ENCODE peak calls at places on chromosomes 11 and 22, in nine cellular contexts. C is cardiac muscle cell, L is PC-3, F is H1, X is heart right ventricle, N is tibial nerve, P is SJSA1, U is heart left ventricle, V is lung. H is an unnamed sample. For H3K9me3, the result is how much of the 10 kb centered on the place peaks cover.

GRCh38 chr11:13834463-13834862 is 128.1 kb upstream of the SPON1 start:
- DNase-seq in C (no peak), L (peak), F (peak), X (no peak), N (no peak), P (no peak), U (no peak), V (no peak), H (peak)

GRCh38 chr11:73152861-73153483 is 10.9 kb upstream of the FCHSD2 start:
- DNase-seq in C (no peak), L (peak), F (no peak), X (no peak), N (no peak), P (no peak), U (no peak), V (no peak), H (no peak)

GRCh38 chr11:112844530-112844929 is 116.7 kb upstream of the NCAM1 start:
- DNase-seq in C (no peak), L (no peak), F (no peak), X (no peak), N (no peak), P (peak), U (no peak), V (no peak), H (no peak)

GRCh38 chr11:92453055-92453454 is 228.4 kb downstream of the FAT3 start:
- DNase-seq in C (peak), L (peak), F (no peak), X (no peak), N (no peak), P (no peak), U (no peak), V (no peak), H (no peak)

GRCh38 chr11:68118753-68119448 is 2.3 kb downstream of the CHKA start:
- DNase-seq in C (peak), L (peak), F (no peak), X (no peak), N (no peak), P (no peak), U (no peak), V (no peak), H (no peak)

GRCh38 chr11:59923813-59924212 is 14.4 kb upstream of the OOSP1 start:
- DNase-seq in C (peak), L (no peak), F (no peak), X (no peak), N (no peak), P (no peak), U (no peak), V (no peak), H (no peak)

GRCh38 chr11:131486100-131486499 is 115.7 kb downstream of the NTM start:
- DNase-seq in C (peak), L (no peak), F (no peak), X (no peak), N (no peak), P (no peak), U (no peak), V (no peak), H (no peak)

GRCh38 chr11:66985508-66986177 is 10.5 kb downstream of the C11orf86 start:
- DNase-seq in C (no peak), L (no peak), F (no peak), X (peak), N (no peak), P (no peak), U (peak), V (no peak), H (no peak)

GRCh38 chr11:130164221-130164570 is 4.6 kb downstream of the ST14 start:
- DNase-seq in C (no peak), L (no peak), F (no peak), X (no peak), N (no peak), P (no peak), U (no peak), V (no peak), H (no peak)

GRCh38 chr22:46661221-46661851 is 41.1 kb downstream of the GRAMD4 start:
- DNase-seq in C (peak), L (peak), F (no peak), X (no peak), N (no peak), P (no peak), U (no peak), V (no peak), H (no peak)

GRCh38 chr11:3195251-3196160 is 23.1 kb downstream of the MRGPRG start:
- DNase-seq in C (peak), L (no peak), F (no peak), X (no peak), N (no peak), P (no peak), U (no peak), V (no peak), H (no peak)

GRCh38 chr11:34068098-34068497 is 16.6 kb downstream of the CAPRIN1 start:
- DNase-seq in C (peak), L (peak), F (no peak), X (peak), N (no peak), P (no peak), U (no peak), V (no peak), H (no peak)

GRCh38 chr11:111942826-111943225 is 5.7 kb downstream of the DIXDC1 start:
- DNase-seq in C (peak), L (no peak), F (no peak), X (no peak), N (no peak), P (no peak), U (no peak), V (no peak), H (no peak)

GRCh38 chr11:76419896-76420295 is 24.9 kb upstream of the EMSY start:
- DNase-seq in C (peak), L (peak), F (no peak), X (no peak), N (no peak), P (no peak), U (no peak), V (no peak), H (no peak)

GRCh38 chr11:45872513-45873356 is 12.7 kb upstream of the MAPK8IP1 start:
- DNase-seq in C (peak), L (peak), F (peak), X (no peak), N (no peak), P (peak), U (no peak), V (no peak), H (peak)

DNA sequence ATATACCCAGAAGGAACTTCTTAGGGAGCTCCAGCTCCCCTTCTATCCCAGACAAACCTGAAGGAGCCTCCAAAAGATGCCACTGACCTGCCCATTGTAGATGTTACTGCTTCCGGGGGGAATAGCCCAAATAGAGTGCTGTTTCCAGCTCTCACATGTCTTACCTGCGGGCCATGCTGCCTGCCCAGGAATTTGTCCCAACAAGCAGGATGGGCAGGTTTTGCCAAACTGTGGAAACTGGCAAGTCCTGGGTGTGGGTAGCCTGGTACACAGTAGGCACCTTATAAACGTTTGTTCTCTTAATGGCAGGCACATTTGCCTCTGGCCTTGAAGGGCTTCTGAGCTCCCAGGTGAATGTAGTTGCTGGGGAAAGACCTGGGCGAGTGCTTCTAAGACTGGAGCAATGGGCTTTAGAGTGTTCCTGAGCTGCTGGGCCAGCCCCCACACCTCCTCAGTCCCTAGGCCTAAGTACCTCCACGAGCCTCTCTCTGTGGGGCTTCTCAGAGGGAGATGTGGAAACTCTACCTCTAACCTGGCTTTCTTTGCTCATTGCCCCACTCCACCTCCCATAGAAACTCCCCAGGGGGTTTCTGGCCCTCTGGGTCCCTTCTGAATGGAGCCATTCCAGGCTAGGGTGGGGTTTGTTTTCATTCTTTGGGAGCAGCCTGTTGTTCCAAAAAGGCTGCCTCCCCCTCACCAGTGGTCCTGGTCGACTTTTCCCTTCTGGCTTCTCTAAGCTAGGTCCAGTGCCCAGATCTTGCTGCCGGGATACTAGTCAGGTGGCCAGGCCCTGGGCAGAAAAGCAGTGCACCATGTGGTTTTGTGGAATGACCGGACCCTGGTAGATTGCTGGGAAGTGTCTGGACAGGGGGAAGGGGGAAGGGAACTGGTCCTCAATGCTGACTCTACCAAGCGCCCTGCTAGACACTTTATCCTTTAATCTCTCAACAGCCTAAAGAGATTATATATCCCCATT is 37.2 kb downstream of the LIMK2 start:
- DNase-seq in C (peak), L (no peak), F (no peak), X (no peak), N (no peak), P (no peak), U (no peak), V (no peak), H (no peak)
- H3K4me3 ChIP-seq in C (peak), L (no peak), F (no peak), X (peak), N (peak), P (peak), U (peak), V (peak), H (no peak)

GRCh38 chr22:33886696-33887095 is 33.6 kb downstream of the LARGE1 start:
- DNase-seq in C (no peak), L (no peak), F (no peak), X (no peak), N (no peak), P (no peak), U (no peak), V (no peak), H (no peak)
- H3K27ac ChIP-seq in C (no peak), L (no peak), F (no peak), X (no peak), N (no peak), P (no peak), U (no peak), V (no peak), H (no peak)

GRCh38 chr22:49097171-49097925 is 730.3 kb downstream of the BRD1 start:
- DNase-seq in C (no peak), L (no peak), F (no peak), X (no peak), N (no peak), P (no peak), U (no peak), V (no peak), H (no peak)

GRCh38 chr22:49097966-49098365 is 729.7 kb downstream of the BRD1 start:
- DNase-seq in C (no peak), L (no peak), F (no peak), X (no peak), N (no peak), P (no peak), U (no peak), V (no peak), H (no peak)

GRCh38 chr22:49094858-49095257 is 732.8 kb downstream of the BRD1 start:
- DNase-seq in C (no peak), L (no peak), F (no peak), X (no peak), N (no peak), P (no peak), U (no peak), V (no peak), H (no peak)

GRCh38 chr22:49095366-49095765 is 732.3 kb downstream of the BRD1 start:
- DNase-seq in C (no peak), L (no peak), F (no peak), X (no peak), N (no peak), P (no peak), U (no peak), V (no peak), H (no peak)

DNA sequence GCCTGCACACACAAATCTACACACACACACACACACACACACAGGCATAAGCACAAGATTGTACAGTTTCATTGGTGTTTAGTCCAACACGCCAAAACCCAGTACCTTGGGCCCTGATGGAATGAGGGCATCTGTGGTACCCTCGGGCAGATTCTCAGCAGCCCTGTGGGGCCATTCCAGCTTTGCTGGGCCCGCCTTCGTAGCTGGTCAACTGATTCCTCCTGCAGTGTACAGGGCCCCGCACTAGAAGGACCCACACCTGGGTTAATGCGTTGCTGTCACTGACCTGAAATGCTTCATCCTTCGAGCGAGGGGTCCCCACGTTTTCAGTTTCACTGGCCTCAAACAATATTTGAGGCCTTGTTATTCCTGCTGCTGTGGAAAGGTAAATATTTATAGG is 731.2 kb downstream of the BRD1 start:
- DNase-seq in C (no peak), L (no peak), F (no peak), X (no peak), N (no peak), P (no peak), U (no peak), V (no peak), H (no peak)
- H3K9me3 ChIP-seq in C (under half), L (under half), F (under half), X (under half), N (under half), P (under half), U (under half), V (under half), H (under half)

DNA sequence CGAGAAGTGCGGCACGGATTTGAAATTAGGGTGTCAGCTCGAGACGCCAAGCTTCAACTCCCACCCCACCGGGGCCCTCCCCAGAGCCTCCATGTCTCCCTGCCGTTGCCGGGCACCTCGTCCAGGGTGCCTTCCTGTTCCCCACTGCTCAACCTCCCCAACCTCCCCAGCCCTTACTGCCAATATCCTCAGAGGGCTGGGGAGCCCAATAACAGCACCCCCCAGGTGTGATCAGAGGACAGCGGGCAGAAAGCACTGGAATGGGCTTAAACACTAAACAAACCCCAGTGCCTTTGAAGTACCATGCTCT is 1336.4 kb downstream of the TBC1D22A start:
- DNase-seq in C (no peak), L (no peak), F (no peak), X (no peak), N (no peak), P (no peak), U (no peak), V (no peak), H (no peak)
- H3K4me3 ChIP-seq in C (no peak), L (no peak), F (no peak), X (no peak), N (no peak), P (no peak), U (no peak), V (no peak), H (no peak)

GRCh38 chr11:6646631-6647281 is 8.9 kb downstream of the DCHS1 start:
- DNase-seq in C (peak), L (no peak), F (no peak), X (peak), N (no peak), P (no peak), U (peak), V (no peak), H (no peak)
- H3K27ac ChIP-seq in C (no peak), L (no peak), F (no peak), X (peak), N (peak), P (no peak), U (peak), V (peak), H (no peak)

DNA sequence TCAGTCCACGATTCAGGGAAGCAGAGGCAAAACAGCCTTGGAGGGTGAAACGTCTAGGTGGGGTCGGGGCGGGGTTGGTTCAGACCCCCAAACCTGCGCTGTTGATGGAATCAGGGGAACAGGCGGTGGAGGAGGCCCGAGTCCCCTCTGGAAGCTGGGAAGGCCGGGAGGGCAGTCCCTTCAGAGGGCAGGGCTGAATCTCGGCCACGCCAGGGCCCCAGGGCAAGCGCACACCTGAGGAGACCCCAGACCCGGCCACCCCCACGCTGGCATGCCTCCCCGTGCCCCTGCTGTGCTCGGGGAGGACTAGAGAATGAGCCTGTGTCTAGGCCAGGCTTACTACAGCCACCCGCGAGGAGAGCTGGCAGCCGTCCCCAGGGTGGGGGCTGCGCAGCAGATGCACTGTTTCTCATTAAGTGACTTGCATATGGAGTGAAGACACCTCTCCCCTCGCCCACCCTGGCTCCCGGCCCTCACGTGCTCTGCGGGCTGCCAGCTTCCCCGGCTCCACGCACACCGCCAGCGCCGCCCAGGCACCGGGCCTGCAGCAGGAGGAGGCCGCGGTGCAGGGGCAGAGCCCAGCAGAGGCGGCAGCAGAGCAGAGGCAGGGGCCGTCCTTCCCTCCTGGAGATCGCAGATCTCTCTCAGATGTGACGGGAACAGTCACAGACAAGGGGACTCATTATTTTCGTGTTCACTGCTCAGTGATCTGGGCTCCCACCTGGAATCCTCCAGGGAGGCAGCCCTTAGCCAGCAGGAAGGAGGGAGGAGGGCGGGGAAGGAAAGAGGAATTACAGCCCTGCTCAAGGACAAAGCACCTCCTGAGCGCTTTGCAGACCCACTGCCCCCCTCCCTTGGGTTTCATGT is 47.1 kb upstream of the OPCML start:
- DNase-seq in C (no peak), L (no peak), F (no peak), X (no peak), N (no peak), P (no peak), U (no peak), V (no peak), H (no peak)
- H3K9me3 ChIP-seq in C (under half), L (under half), F (under half), X (under half), N (under half), P (under half), U (under half), V (under half), H (under half)

DNA sequence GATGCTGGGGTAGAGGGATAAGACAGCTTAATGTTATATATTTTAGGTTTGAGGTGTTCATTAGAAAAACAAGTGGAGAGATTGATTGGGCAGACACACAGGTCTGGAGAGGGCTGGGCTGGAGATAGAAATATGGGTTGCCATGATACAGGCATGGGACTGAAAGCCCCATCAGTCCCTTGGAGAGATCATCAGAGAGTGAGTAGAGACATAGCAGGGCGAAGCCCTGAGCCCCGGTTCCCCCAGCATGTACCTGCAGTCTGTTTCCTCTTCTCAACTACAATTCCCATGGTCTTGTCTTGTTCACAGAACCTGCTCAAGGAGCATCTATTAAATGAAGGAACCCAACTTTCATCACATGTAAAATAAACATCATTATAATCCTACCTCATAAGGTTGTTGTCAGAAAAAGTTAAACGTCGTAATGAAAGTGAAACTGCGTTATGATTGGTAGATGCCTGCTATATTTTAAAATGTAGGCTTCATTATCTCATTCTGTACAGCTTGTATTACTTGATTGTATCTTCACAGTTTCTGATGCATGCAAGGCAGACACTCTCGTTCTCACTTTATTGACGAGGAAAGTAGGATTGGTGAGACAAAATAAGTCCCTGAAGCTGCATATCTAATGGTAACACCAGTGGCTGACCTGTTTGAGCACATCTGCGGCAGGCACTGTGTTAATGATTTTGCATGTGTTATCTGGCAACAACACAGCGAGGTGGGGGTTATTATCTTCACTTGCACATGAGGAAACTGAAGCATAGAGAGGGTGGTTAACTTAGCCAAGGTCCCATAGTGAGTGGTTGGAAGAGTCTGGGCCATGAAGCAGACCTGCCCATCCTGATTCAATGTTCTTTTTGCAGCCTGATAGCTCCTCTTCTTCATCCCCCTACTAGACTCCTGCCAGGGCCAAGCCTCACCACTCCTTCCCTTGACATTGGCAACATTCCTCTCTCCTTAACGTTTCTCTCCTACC is 63.5 kb downstream of the ENDOD1 start:
- DNase-seq in C (no peak), L (no peak), F (no peak), X (no peak), N (no peak), P (no peak), U (no peak), V (no peak), H (no peak)
- H3K4me3 ChIP-seq in C (no peak), L (peak), F (no peak), X (no peak), N (peak), P (peak), U (no peak), V (no peak), H (no peak)

GRCh38 chr11:57387284-57388030 is 3.0 kb downstream of the PRG2 start:
- DNase-seq in C (peak), L (peak), F (no peak), X (peak), N (no peak), P (no peak), U (peak), V (no peak), H (no peak)
- H3K27ac ChIP-seq in C (no peak), L (no peak), F (no peak), X (no peak), N (no peak), P (no peak), U (no peak), V (no peak), H (no peak)

GRCh38 chr22:48750826-48751440 is 1076.7 kb downstream of the BRD1 start:
- DNase-seq in C (no peak), L (no peak), F (no peak), X (no peak), N (no peak), P (peak), U (no peak), V (peak), H (no peak)

GRCh38 chr22:48749555-48750227 is 1078.0 kb downstream of the BRD1 start:
- DNase-seq in C (no peak), L (no peak), F (no peak), X (no peak), N (no peak), P (peak), U (no peak), V (peak), H (no peak)

GRCh38 chr22:48748860-48749554 is 1078.7 kb downstream of the BRD1 start:
- DNase-seq in C (no peak), L (no peak), F (no peak), X (no peak), N (no peak), P (peak), U (no peak), V (peak), H (no peak)

GRCh38 chr22:48751539-48752437 is 1075.9 kb downstream of the BRD1 start:
- DNase-seq in C (no peak), L (no peak), F (no peak), X (no peak), N (no peak), P (peak), U (no peak), V (peak), H (no peak)

GRCh38 chr22:48750282-48750681 is 1077.4 kb downstream of the BRD1 start:
- DNase-seq in C (no peak), L (no peak), F (no peak), X (no peak), N (no peak), P (peak), U (no peak), V (peak), H (no peak)
- H3K9me3 ChIP-seq in C (under half), L (under half), F (under half), X (under half), N (under half), P (under half), U (under half), V (under half), H (under half)

H was measured in iPS DF 6.9.